ENCODE peak calls at places on chromosomes 3 and 15, in nine cellular contexts. One of them, this sample, is unnamed.

GRCh38 chr3:190504354-190505125 is 9.3 kb upstream of the IL1RAP start:
- DNase-seq in fibroblast of lung: peak; percentile 32
- DNase-seq in AG04450: no peak
- DNase-seq in cardiac muscle cell: no peak
- DNase-seq in sigmoid colon: no peak
- DNase-seq in body of pancreas: no peak
- DNase-seq in stomach: no peak
- DNase-seq in heart left ventricle: no peak
- DNase-seq in transverse colon: no peak
- DNase-seq in this sample: no peak

GRCh38 chr15:66359740-66360139 is 3.3 kb upstream of the TIPIN start:
- DNase-seq in fibroblast of lung: no peak
- DNase-seq in AG04450: no peak
- DNase-seq in cardiac muscle cell: no peak
- DNase-seq in sigmoid colon: no peak
- DNase-seq in body of pancreas: no peak
- DNase-seq in stomach: no peak
- DNase-seq in heart left ventricle: no peak
- DNase-seq in transverse colon: peak; percentile 20
- DNase-seq in this sample: no peak

GRCh38 chr15:68200016-68200861 is 4.9 kb downstream of the CALML4 start:
- DNase-seq in fibroblast of lung: no peak
- DNase-seq in AG04450: no peak
- DNase-seq in cardiac muscle cell: no peak
- DNase-seq in sigmoid colon: no peak
- DNase-seq in body of pancreas: no peak
- DNase-seq in stomach: peak; percentile 24
- DNase-seq in heart left ventricle: no peak
- DNase-seq in transverse colon: no peak
- DNase-seq in this sample: no peak

GRCh38 chr3:108283989-108284388 is 12.4 kb upstream of the HHLA2 start:
- DNase-seq in fibroblast of lung: no peak
- DNase-seq in AG04450: no peak
- DNase-seq in cardiac muscle cell: no peak
- DNase-seq in sigmoid colon: no peak
- DNase-seq in body of pancreas: no peak
- DNase-seq in stomach: no peak
- DNase-seq in heart left ventricle: no peak
- DNase-seq in transverse colon: no peak
- DNase-seq in this sample: no peak

GRCh38 chr3:101117981-101118380 is 124.8 kb upstream of the ABI3BP start:
- DNase-seq in fibroblast of lung: no peak
- DNase-seq in AG04450: no peak
- DNase-seq in cardiac muscle cell: peak; percentile 63
- DNase-seq in sigmoid colon: no peak
- DNase-seq in body of pancreas: no peak
- DNase-seq in stomach: no peak
- DNase-seq in heart left ventricle: no peak
- DNase-seq in transverse colon: no peak
- DNase-seq in this sample: no peak

GRCh38 chr15:56871180-56871579 is 47.3 kb upstream of the TCF12 start:
- DNase-seq in fibroblast of lung: peak; percentile 77
- DNase-seq in AG04450: peak; percentile 67
- DNase-seq in cardiac muscle cell: peak; percentile 75
- DNase-seq in sigmoid colon: no peak
- DNase-seq in body of pancreas: no peak
- DNase-seq in stomach: no peak
- DNase-seq in heart left ventricle: no peak
- DNase-seq in transverse colon: no peak
- DNase-seq in this sample: peak; percentile 55

GRCh38 chr3:193938613-193939012 is 197.3 kb upstream of the HES1 start:
- DNase-seq in fibroblast of lung: no peak
- DNase-seq in AG04450: no peak
- DNase-seq in cardiac muscle cell: no peak
- DNase-seq in sigmoid colon: no peak
- DNase-seq in body of pancreas: no peak
- DNase-seq in stomach: peak; percentile 37
- DNase-seq in heart left ventricle: no peak
- DNase-seq in transverse colon: no peak
- DNase-seq in this sample: no peak

GRCh38 chr15:47987908-47988532 is 132.8 kb upstream of the SLC24A5 start:
- DNase-seq in fibroblast of lung: peak; percentile 85
- DNase-seq in AG04450: peak; percentile 29
- DNase-seq in cardiac muscle cell: peak; percentile 81
- DNase-seq in sigmoid colon: no peak
- DNase-seq in body of pancreas: peak; percentile 67
- DNase-seq in stomach: no peak
- DNase-seq in heart left ventricle: no peak
- DNase-seq in transverse colon: no peak
- DNase-seq in this sample: peak; percentile 25

DNA sequence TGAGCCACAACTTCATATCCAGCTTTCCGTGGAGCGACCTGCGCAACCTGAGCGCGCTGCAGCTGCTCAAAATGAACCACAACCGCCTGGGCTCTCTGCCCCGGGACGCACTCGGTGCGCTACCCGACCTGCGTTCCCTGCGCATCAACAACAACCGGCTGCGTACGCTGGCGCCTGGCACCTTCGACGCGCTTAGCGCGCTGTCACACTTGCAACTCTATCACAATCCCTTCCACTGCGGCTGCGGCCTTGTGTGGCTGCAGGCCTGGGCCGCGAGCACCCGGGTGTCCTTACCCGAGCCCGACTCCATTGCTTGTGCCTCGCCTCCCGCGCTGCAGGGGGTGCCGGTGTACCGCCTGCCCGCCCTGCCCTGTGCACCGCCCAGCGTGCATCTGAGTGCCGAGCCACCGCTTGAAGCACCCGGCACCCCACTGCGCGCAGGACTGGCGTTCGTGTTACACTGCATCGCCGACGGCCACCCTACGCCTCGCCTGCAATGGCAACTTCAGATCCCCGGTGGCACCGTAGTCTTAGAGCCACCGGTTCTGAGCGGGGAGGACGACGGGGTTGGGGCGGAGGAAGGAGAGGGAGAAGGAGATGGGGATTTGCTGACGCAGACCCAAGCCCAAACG is 2.8 kb downstream of the ISLR2 start:
- DNase-seq in fibroblast of lung: no peak
- DNase-seq in AG04450: no peak
- DNase-seq in cardiac muscle cell: no peak
- DNase-seq in sigmoid colon: no peak
- DNase-seq in body of pancreas: no peak
- DNase-seq in stomach: no peak
- DNase-seq in heart left ventricle: no peak
- DNase-seq in transverse colon: no peak
- DNase-seq in this sample: no peak
- H3K27me3 ChIP-seq in fibroblast of lung: peaks cover 76% of the 10 kb centered on the region
- H3K27me3 ChIP-seq in AG04450: peaks cover 94% of the 10 kb centered on the region
- H3K27me3 ChIP-seq in cardiac muscle cell: peaks cover 83% of the 10 kb centered on the region
- H3K27me3 ChIP-seq in sigmoid colon: peaks cover 95% of the 10 kb centered on the region
- H3K27me3 ChIP-seq in body of pancreas: no peaks in the 10 kb centered on the region
- H3K27me3 ChIP-seq in stomach: peaks cover 97% of the 10 kb centered on the region
- H3K27me3 ChIP-seq in heart left ventricle: peaks cover 70% of the 10 kb centered on the region
- H3K27me3 ChIP-seq in transverse colon: peaks cover 99% of the 10 kb centered on the region
- H3K27me3 ChIP-seq in this sample: peaks cover 81% of the 10 kb centered on the region

GRCh38 chr3:53513556-53514190 is 19.3 kb downstream of the CACNA1D start:
- DNase-seq in fibroblast of lung: no peak
- DNase-seq in AG04450: no peak
- DNase-seq in cardiac muscle cell: no peak
- DNase-seq in sigmoid colon: no peak
- DNase-seq in body of pancreas: no peak
- DNase-seq in stomach: no peak
- DNase-seq in heart left ventricle: no peak
- DNase-seq in transverse colon: no peak
- DNase-seq in this sample: no peak
- TF ChIP-seq CTCF in fibroblast of lung: no peak
- TF ChIP-seq CTCF in AG04450: peak; percentile 17
- TF ChIP-seq CTCF in cardiac muscle cell: no peak
- TF ChIP-seq CTCF in sigmoid colon: no peak
- TF ChIP-seq CTCF in body of pancreas: peak; percentile 20
- TF ChIP-seq CTCF in stomach: no peak
- TF ChIP-seq CTCF in heart left ventricle: no peak
- TF ChIP-seq CTCF in transverse colon: no peak
- TF ChIP-seq CTCF in this sample: peak; percentile 49

GRCh38 chr3:142958707-142959106 is 4.8 kb downstream of the PAQR9 start:
- DNase-seq in fibroblast of lung: no peak
- DNase-seq in AG04450: no peak
- DNase-seq in cardiac muscle cell: no peak
- DNase-seq in sigmoid colon: no peak
- DNase-seq in body of pancreas: no peak
- DNase-seq in stomach: no peak
- DNase-seq in heart left ventricle: peak; percentile 36
- DNase-seq in transverse colon: no peak
- DNase-seq in this sample: no peak

GRCh38 chr3:142962175-142962519 is 1.3 kb downstream of the PAQR9 start:
- DNase-seq in fibroblast of lung: no peak
- DNase-seq in AG04450: no peak
- DNase-seq in cardiac muscle cell: no peak
- DNase-seq in sigmoid colon: no peak
- DNase-seq in body of pancreas: no peak
- DNase-seq in stomach: no peak
- DNase-seq in heart left ventricle: no peak
- DNase-seq in transverse colon: no peak
- DNase-seq in this sample: no peak

GRCh38 chr3:142961539-142961938 is 1.9 kb downstream of the PAQR9 start:
- DNase-seq in fibroblast of lung: no peak
- DNase-seq in AG04450: no peak
- DNase-seq in cardiac muscle cell: no peak
- DNase-seq in sigmoid colon: no peak
- DNase-seq in body of pancreas: no peak
- DNase-seq in stomach: no peak
- DNase-seq in heart left ventricle: no peak
- DNase-seq in transverse colon: no peak
- DNase-seq in this sample: no peak

GRCh38 chr3:142962520-142963265 is 781 bp downstream of the PAQR9 start:
- DNase-seq in fibroblast of lung: no peak
- DNase-seq in AG04450: no peak
- DNase-seq in cardiac muscle cell: no peak
- DNase-seq in sigmoid colon: no peak
- DNase-seq in body of pancreas: no peak
- DNase-seq in stomach: no peak
- DNase-seq in heart left ventricle: peak; percentile 34
- DNase-seq in transverse colon: no peak
- DNase-seq in this sample: no peak

DNA sequence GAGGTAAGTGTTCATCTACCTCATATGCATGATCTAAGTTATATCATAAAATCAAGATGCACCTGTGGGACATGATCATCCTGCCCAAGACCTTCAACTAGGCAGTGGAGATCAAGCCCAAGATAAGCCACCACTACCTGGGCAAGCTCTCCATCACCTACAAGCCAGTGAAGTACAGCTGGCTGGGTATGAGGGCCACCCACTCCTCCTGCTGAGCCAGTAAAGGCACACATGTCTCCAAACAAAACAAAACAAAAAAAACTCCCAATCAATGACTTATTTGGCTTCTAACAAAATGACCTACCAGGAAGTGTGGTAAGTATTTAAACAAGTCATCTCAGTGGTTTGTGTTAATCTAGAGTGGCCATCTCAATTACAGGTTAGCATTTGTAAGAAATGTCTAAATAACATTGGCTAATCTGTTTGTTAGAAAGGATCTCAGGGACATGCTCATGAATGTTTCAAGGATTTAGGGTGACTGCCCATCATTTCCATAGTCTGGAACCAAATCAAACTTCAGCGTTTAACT is 3.1 kb downstream of the PAQR9 start:
- DNase-seq in fibroblast of lung: no peak
- DNase-seq in AG04450: no peak
- DNase-seq in cardiac muscle cell: no peak
- DNase-seq in sigmoid colon: no peak
- DNase-seq in body of pancreas: no peak
- DNase-seq in stomach: no peak
- DNase-seq in heart left ventricle: no peak
- DNase-seq in transverse colon: no peak
- DNase-seq in this sample: no peak
- H3K27me3 ChIP-seq in fibroblast of lung: peaks cover 17% of the 10 kb centered on the region
- H3K27me3 ChIP-seq in AG04450: peaks cover 32% of the 10 kb centered on the region
- H3K27me3 ChIP-seq in cardiac muscle cell: peaks cover 23% of the 10 kb centered on the region
- H3K27me3 ChIP-seq in sigmoid colon: peaks cover 45% of the 10 kb centered on the region
- H3K27me3 ChIP-seq in body of pancreas: no peaks in the 10 kb centered on the region
- H3K27me3 ChIP-seq in stomach: peaks cover 45% of the 10 kb centered on the region
- H3K27me3 ChIP-seq in heart left ventricle: peaks cover 20% of the 10 kb centered on the region
- H3K27me3 ChIP-seq in transverse colon: peaks cover 76% of the 10 kb centered on the region
- H3K27me3 ChIP-seq in this sample: peaks cover 10% of the 10 kb centered on the region

GRCh38 chr15:98580577-98580976 is 67.8 kb upstream of the IGF1R start:
- DNase-seq in fibroblast of lung: no peak
- DNase-seq in AG04450: no peak
- DNase-seq in cardiac muscle cell: peak; percentile 12
- DNase-seq in sigmoid colon: no peak
- DNase-seq in body of pancreas: no peak
- DNase-seq in stomach: no peak
- DNase-seq in heart left ventricle: no peak
- DNase-seq in transverse colon: no peak
- DNase-seq in this sample: no peak

GRCh38 chr15:98583758-98584157 is 64.6 kb upstream of the IGF1R start:
- DNase-seq in fibroblast of lung: no peak
- DNase-seq in AG04450: no peak
- DNase-seq in cardiac muscle cell: no peak
- DNase-seq in sigmoid colon: no peak
- DNase-seq in body of pancreas: no peak
- DNase-seq in stomach: no peak
- DNase-seq in heart left ventricle: no peak
- DNase-seq in transverse colon: no peak
- DNase-seq in this sample: no peak

GRCh38 chr15:98586066-98586465 is 62.3 kb upstream of the IGF1R start:
- DNase-seq in fibroblast of lung: no peak
- DNase-seq in AG04450: no peak
- DNase-seq in cardiac muscle cell: no peak
- DNase-seq in sigmoid colon: no peak
- DNase-seq in body of pancreas: no peak
- DNase-seq in stomach: no peak
- DNase-seq in heart left ventricle: no peak
- DNase-seq in transverse colon: no peak
- DNase-seq in this sample: no peak

GRCh38 chr15:98582900-98583554 is 65.3 kb upstream of the IGF1R start:
- DNase-seq in fibroblast of lung: no peak
- DNase-seq in AG04450: no peak
- DNase-seq in cardiac muscle cell: no peak
- DNase-seq in sigmoid colon: no peak
- DNase-seq in body of pancreas: no peak
- DNase-seq in stomach: no peak
- DNase-seq in heart left ventricle: no peak
- DNase-seq in transverse colon: no peak
- DNase-seq in this sample: no peak

GRCh38 chr15:98581715-98582114 is 66.6 kb upstream of the IGF1R start:
- DNase-seq in fibroblast of lung: no peak
- DNase-seq in AG04450: no peak
- DNase-seq in cardiac muscle cell: no peak
- DNase-seq in sigmoid colon: no peak
- DNase-seq in body of pancreas: peak; percentile 17
- DNase-seq in stomach: no peak
- DNase-seq in heart left ventricle: no peak
- DNase-seq in transverse colon: no peak
- DNase-seq in this sample: no peak
- TF ChIP-seq CTCF in fibroblast of lung: no peak
- TF ChIP-seq CTCF in AG04450: peak; percentile 41
- TF ChIP-seq CTCF in cardiac muscle cell: peak; percentile 16
- TF ChIP-seq CTCF in sigmoid colon: no peak
- TF ChIP-seq CTCF in body of pancreas: peak; percentile 66
- TF ChIP-seq CTCF in stomach: no peak
- TF ChIP-seq CTCF in heart left ventricle: no peak
- TF ChIP-seq CTCF in transverse colon: no peak
- TF ChIP-seq CTCF in this sample: peak; percentile 40